ENCODE peak calls at places on chromosomes 11 and 22, in eight cellular contexts. K is stimulated activated CD4-positive, alpha-beta T cell treated with anti-CD3 and anti-CD28 coated beads, Interleukin-2, amount 100 ng/mL, for 48 hours; A is NCI-H2029 treated with DMSO at 0.1 percent for 48 hours; F is Daoy; D is NB4; W is ACHN; T is GM12891; B is ureter. E is an unnamed sample.

GRCh38 chr11:102882389-102883024 is 7.7 kb upstream of the MMP12 start:
- DNase-seq in K (no peak), A (no peak), F (peak), D (peak), W (no peak), T (no peak), B (no peak), E (no peak)

GRCh38 chr22:29213481-29213880 is 7.8 kb downstream of the EMID1 start:
- DNase-seq in K (no peak), A (no peak), F (no peak), D (no peak), W (no peak), T (no peak), B (no peak), E (no peak)

GRCh38 chr11:74044538-74044937 is 35.7 kb upstream of the UCP3 start:
- DNase-seq in K (no peak), A (no peak), F (no peak), D (no peak), W (no peak), T (no peak), B (no peak), E (no peak)

GRCh38 chr11:518463-519202 is 11.6 kb upstream of the RNH1 start:
- DNase-seq in K (peak), A (peak), F (peak), D (peak), W (peak), T (peak), B (peak), E (no peak)

GRCh38 chr11:100681064-100681502 is 6.0 kb upstream of the ARHGAP42 start:
- DNase-seq in K (no peak), A (peak), F (peak), D (peak), W (no peak), T (peak), B (peak), E (no peak)

GRCh38 chr22:19914201-19914943 is 27.2 kb upstream of the COMT start:
- DNase-seq in K (no peak), A (no peak), F (no peak), D (no peak), W (no peak), T (no peak), B (no peak), E (no peak)

GRCh38 chr11:64787526-64788320 is 9.4 kb upstream of the SF1 start:
- DNase-seq in K (peak), A (no peak), F (peak), D (peak), W (peak), T (peak), B (peak), E (no peak)

GRCh38 chr11:2558861-2559526 is 114.2 kb downstream of the KCNQ1 start:
- DNase-seq in K (no peak), A (no peak), F (no peak), D (no peak), W (no peak), T (no peak), B (no peak), E (no peak)

E was measured in iPS DF 6.9.